ENCODE peak calls at places on chromosomes 5 and 9, in five cellular contexts. U, Q, C, L and M are unnamed samples.

GRCh38 chr5:91182763-91183162 is 200.4 kb downstream of the ARRDC3 start:
- DNase-seq in C (no peak), Q (no peak), U (no peak), L (no peak), M (no peak)

GRCh38 chr5:149389552-149390495 is 10.7 kb upstream of the IL17B start:
- DNase-seq in L (no peak), C (no peak), U (no peak), Q (no peak), M (no peak)

GRCh38 chr9:71096431-71097108 is 24.9 kb downstream of the TRPM3 start:
- DNase-seq in U (peak), C (no peak), L (peak), Q (no peak), M (no peak)

GRCh38 chr5:140882591-140882899 is 621 bp downstream of the PCDHA13 start:
- DNase-seq in Q (no peak), C (peak), U (no peak), L (no peak), M (peak)

GRCh38 chr5:40191041-40191550 is 488.6 kb upstream of the PTGER4 start:
- DNase-seq in Q (no peak), L (no peak), C (no peak), U (no peak), M (no peak)

GRCh38 chr5:172235132-172235780 is 41.3 kb downstream of the EFCAB9 start:
- DNase-seq in Q (peak), C (no peak), U (peak), L (no peak), M (no peak)

GRCh38 chr5:155260798-155261197 is 247.2 kb downstream of the KIF4B start:
- DNase-seq in C (no peak), Q (no peak), U (peak), L (no peak), M (peak)

GRCh38 chr5:14138608-14139540 is 4.3 kb upstream of the TRIO start:
- DNase-seq in L (no peak), C (no peak), Q (no peak), U (no peak), M (no peak)

GRCh38 chr5:54520438-54520846 is 2.9 kb downstream of the SNX18 start:
- DNase-seq in L (peak), Q (peak), C (peak), U (no peak), M (no peak)

GRCh38 chr5:111066261-111066938 is 5.1 kb upstream of the TSLP start:
- DNase-seq in C (peak), Q (no peak), L (no peak), U (no peak), M (no peak)

GRCh38 chr9:3948826-3949578 is 350.9 kb downstream of the GLIS3 start:
- DNase-seq in L (no peak), Q (peak), U (no peak), C (peak), M (no peak)

GRCh38 chr9:99044827-99045226 is 60.1 kb upstream of the TGFBR1 start:
- DNase-seq in U (no peak), L (no peak), Q (peak), C (no peak), M (no peak)

GRCh38 chr5:178750230-178750629 is 19.8 kb upstream of the ZNF354A start:
- DNase-seq in L (no peak), C (no peak), U (no peak), Q (no peak), M (no peak)

GRCh38 chr9:33719581-33720374 is 75.6 kb upstream of the PRSS3 start:
- DNase-seq in Q (no peak), L (peak), C (peak), U (peak), M (no peak)

GRCh38 chr5:176737001-176737745 is 73.2 kb upstream of the UNC5A start:
- DNase-seq in U (peak), C (no peak), Q (no peak), L (peak), M (no peak)

GRCh38 chr9:132090771-132091170 is 11.1 kb upstream of the MED27 start:
- DNase-seq in Q (peak), U (no peak), C (peak), L (no peak), M (no peak)

GRCh38 chr9:100428871-100429654 is 2.1 kb downstream of the MSANTD3 start:
- DNase-seq in L (no peak), U (no peak), C (peak), Q (peak), M (no peak)
- H3K4me3 ChIP-seq in L (no peak), U (no peak), C (peak), Q (peak), M (no peak)

DNA sequence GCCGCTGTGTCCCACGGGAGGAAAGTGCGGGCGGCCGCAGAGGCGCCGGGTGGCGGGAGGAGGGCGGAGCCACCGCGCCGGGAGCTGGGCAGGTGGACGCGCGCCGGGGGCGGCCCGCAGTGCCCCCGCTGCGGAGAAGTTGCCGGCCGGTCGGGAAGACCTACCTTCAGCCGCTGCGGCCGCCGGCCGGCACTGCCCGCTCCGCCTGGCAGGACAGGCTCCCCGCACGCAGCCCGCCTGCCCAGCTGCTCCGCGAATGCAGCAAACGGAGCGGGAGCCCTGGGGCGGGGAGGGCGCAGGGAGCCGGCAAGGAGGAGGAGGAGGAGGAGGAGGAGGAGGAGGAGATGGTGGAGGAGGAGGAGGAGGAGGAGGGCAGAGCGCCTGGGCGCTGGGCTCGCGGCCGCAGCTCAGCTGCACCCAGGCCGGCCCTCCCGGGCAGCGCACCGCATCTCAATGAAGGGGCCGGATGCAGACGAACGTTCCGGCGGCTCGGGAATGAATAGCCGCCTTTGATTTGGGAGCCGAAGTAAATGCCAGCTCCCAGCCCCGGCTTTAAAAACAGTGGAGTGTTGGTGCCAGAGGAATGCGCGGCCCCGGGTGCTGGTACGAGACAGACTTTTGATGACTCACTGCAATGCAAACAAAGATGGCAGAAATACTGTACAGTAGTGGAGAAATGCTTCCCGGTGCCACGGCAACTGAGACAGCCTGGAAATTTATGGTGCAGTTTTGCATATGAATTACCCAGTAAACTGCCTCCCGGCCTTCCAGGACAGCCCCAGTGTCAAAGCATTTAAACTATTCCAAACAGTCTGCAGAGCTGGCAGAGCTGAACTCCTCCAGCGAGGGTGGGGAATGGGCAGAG is 43.3 kb downstream of the NACC2 start:
- DNase-seq in L (peak), U (peak), C (peak), Q (peak), M (no peak)
- H3K4me3 ChIP-seq in L (peak), U (no peak), C (peak), Q (peak), M (peak)

GRCh38 chr9:95757483-95757882 is 118.0 kb upstream of the ERCC6L2 start:
- DNase-seq in C (no peak), Q (no peak), U (no peak), L (no peak), M (no peak)

GRCh38 chr9:95755421-95755730 is 120.1 kb upstream of the ERCC6L2 start:
- DNase-seq in U (no peak), C (no peak), L (no peak), Q (no peak), M (no peak)

GRCh38 chr9:95754533-95755420 is 120.7 kb upstream of the ERCC6L2 start:
- DNase-seq in L (no peak), Q (no peak), U (no peak), C (no peak), M (no peak)

GRCh38 chr9:95756101-95756500 is 119.4 kb upstream of the ERCC6L2 start:
- DNase-seq in U (no peak), L (no peak), Q (no peak), C (no peak), M (no peak)

DNA sequence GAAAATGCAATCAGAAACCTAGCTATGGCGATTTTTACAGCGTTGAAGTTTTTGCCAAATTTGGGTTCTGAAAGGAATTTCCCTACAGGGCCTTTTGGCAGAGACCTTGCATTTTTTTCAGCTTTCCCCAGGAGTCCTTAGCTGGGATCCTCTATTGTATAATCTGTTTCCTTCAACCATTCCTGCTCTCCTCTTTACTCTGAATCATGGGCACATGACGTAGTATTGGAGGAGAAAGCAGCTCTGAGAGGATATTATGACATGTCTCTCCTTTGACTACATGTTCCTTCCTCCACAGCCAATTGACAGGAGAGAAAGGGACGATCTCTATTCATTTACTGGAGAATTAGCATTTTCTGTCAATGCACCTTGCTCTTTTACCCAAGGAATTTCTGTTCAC is 118.5 kb upstream of the ERCC6L2 start:
- DNase-seq in C (peak), L (no peak), Q (peak), U (no peak), M (no peak)
- H3K4me3 ChIP-seq in C (no peak), L (no peak), Q (no peak), U (no peak), M (no peak)

DNA sequence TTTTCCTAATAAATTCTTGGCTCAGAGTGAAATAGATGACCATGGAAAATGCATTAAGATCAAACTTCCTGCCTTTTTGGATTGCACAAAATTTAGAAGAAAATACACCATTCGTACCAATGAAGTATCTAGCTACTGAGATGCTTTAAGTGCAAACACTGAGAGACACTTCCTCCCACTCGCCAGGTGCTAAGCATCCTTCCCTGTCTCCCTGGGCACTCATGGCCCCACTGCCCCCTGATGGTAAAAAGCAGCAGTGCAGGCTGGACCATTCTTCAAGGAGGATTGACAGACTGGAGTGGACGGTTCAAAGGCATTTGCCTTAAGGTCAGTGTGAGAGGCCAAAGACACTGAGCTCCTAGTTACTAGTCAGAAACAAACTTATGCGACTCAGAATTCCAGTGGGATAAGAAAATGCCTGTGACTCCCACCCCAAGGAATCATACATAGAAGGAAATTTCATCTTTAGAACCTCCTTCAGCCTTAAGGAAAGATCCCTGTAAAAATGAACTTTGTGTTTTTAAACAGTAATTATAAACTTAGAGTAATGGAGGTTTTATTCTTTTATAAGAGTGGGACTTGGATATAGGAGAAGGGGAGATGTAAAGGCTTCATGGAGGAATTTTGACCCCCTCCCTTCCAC is 86.0 kb upstream of the SLC30A5 start:
- DNase-seq in U (peak), Q (peak), C (peak), L (peak), M (peak)
- H3K4me3 ChIP-seq in U (no peak), Q (no peak), C (no peak), L (no peak), M (no peak)

GRCh38 chr9:111944467-111944866 is 47.9 kb downstream of the UGCG start:
- DNase-seq in L (no peak), Q (peak), U (no peak), C (no peak), M (no peak)
- H3K4me3 ChIP-seq in L (no peak), Q (no peak), U (no peak), C (no peak), M (no peak)

DNA sequence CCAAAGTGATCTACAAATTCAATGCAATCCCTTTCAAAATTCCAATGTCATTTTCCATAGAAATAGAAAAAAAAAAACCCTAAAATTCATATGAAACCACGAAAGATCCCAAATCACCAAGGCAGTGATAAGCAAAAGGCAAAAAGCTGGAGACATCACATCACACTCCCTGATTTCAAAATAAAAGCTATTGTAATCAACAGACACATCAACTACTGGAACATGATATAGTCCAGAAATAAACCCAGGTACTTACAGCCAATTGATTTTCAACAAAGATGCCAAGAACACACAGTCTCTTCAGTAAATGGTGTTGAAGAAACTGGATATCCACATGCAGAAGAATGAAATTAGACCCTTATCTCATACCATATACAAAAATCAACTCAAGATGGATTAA is 224.0 kb downstream of the WDR70 start:
- DNase-seq in C (no peak), U (no peak), L (no peak), Q (no peak), M (no peak)
- H3K4me3 ChIP-seq in C (no peak), U (no peak), L (no peak), Q (no peak), M (no peak)

GRCh38 chr5:95390812-95391492 is at the start of gene FAM81B:
- DNase-seq in L (no peak), C (no peak), Q (peak), U (no peak), M (no peak)

GRCh38 chr5:95393279-95393678 is 2.1 kb downstream of the FAM81B start:
- DNase-seq in U (no peak), L (no peak), Q (no peak), C (no peak), M (no peak)

GRCh38 chr5:95392593-95393182 is 1.5 kb downstream of the FAM81B start:
- DNase-seq in Q (peak), C (peak), L (no peak), U (peak), M (peak)
- H3K4me3 ChIP-seq in Q (no peak), C (no peak), L (no peak), U (no peak), M (no peak)

DNA sequence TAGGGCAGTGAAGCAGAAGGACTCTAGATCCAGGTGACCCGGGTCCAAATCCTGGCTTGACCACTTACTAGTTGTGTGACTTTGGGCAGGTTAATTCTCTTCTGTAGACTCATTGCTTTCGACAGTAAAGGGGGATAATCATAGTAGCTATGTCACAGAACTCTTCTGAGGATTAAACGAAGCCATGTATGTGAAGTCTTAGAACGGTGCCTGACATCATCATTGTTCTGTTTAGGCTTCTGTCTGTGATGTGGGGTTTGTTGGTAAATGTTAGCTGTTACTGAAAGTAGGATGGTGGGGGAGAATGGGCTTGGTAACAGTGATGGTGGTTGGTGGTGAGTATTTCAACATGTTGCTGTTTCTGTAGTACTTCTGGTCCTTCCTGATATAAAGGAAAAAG is 73.7 kb downstream of the MAP1B start:
- DNase-seq in C (no peak), L (no peak), Q (no peak), U (no peak), M (no peak)
- H3K4me3 ChIP-seq in C (no peak), L (no peak), Q (no peak), U (no peak), M (no peak)

DNA sequence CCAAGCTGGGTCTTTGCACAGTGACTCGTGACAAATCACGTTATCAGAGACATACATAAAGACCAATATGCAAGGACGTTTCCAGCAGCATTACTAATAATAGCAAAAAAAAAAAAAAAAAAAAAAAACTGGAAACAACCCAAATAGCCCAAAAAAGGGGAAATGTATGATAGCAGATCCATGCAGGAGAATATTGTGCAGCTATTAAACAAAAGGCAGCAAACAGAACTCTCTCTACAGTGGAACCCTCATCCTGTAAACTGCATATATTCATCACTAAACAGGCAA is 37.7 kb downstream of the C5orf15 start:
- DNase-seq in C (no peak), Q (no peak), L (no peak), U (no peak), M (no peak)
- H3K4me3 ChIP-seq in C (no peak), Q (no peak), L (no peak), U (no peak), M (no peak)

GRCh38 chr5:1268056-1268455 is 26.8 kb downstream of the TERT start:
- DNase-seq in Q (no peak), U (no peak), L (no peak), C (no peak), M (no peak)
- H3K4me3 ChIP-seq in Q (no peak), U (no peak), L (no peak), C (no peak), M (no peak)